ENCODE peak calls at places on chromosomes 2 and 18, in seven cellular contexts. I is GM12864, Q is mesothelial cell of epicardium, L is transverse colon, Y is MCF 10A, N is astrocyte, O is type B pancreatic cell. M is an unnamed sample.

GRCh38 chr2:176117162-176117822 is 714 bp downstream of the HOXD10 start:
- DNase-seq in I (no peak), Q (no peak), L (no peak), Y (no peak), N (no peak), O (no peak), M (no peak)

GRCh38 chr2:38690499-38691420 is 24.8 kb downstream of the GALM start:
- DNase-seq in I (no peak), Q (no peak), L (peak; percentile 58), Y (peak; percentile 84), N (peak; percentile 96), O (no peak), M (peak; percentile 85)

GRCh38 chr2:233329489-233330135 is 22.0 kb downstream of the SAG start:
- DNase-seq in I (no peak), Q (no peak), L (no peak), Y (no peak), N (peak; percentile 39), O (no peak), M (no peak)

GRCh38 chr2:223055140-223055539 is 3.1 kb downstream of the KCNE4 start:
- DNase-seq in I (no peak), Q (no peak), L (no peak), Y (peak; percentile 33), N (peak; percentile 73), O (no peak), M (no peak)

GRCh38 chr18:9135912-9136314 is 668 bp upstream of the ANKRD12 start:
- DNase-seq in I (no peak), Q (no peak), L (peak; percentile 67), Y (peak; percentile 44), N (no peak), O (peak; percentile 74), M (no peak)

GRCh38 chr18:48467231-48467630 is 58.0 kb upstream of the ZBTB7C start:
- DNase-seq in I (no peak), Q (no peak), L (no peak), Y (no peak), N (no peak), O (no peak), M (no peak)

GRCh38 chr18:78431606-78432005 is 548.0 kb upstream of the SALL3 start:
- DNase-seq in I (no peak), Q (no peak), L (no peak), Y (no peak), N (no peak), O (no peak), M (no peak)

GRCh38 chr2:119704670-119705120 is 25.7 kb downstream of the TMEM177 start:
- DNase-seq in I (no peak), Q (no peak), L (no peak), Y (no peak), N (peak; percentile 67), O (no peak), M (no peak)

GRCh38 chr2:190352668-190353536 is 9.5 kb downstream of the INPP1 start:
- DNase-seq in I (no peak), Q (no peak), L (no peak), Y (no peak), N (peak; percentile 55), O (no peak), M (no peak)

GRCh38 chr2:85826990-85827878 is 61.6 kb downstream of the ST3GAL5 start:
- DNase-seq in I (no peak), Q (peak; percentile 80), L (peak; percentile 79), Y (peak; percentile 74), N (no peak), O (peak; percentile 82), M (no peak)

GRCh38 chr18:37672001-37672400 is 106.4 kb upstream of the CELF4 start:
- DNase-seq in I (no peak), Q (no peak), L (no peak), Y (no peak), N (no peak), O (no peak), M (no peak)

GRCh38 chr2:218354850-218355443 is 1.7 kb upstream of the CATIP start:
- DNase-seq in I (no peak), Q (no peak), L (peak; percentile 26), Y (no peak), N (no peak), O (no peak), M (no peak)

GRCh38 chr2:182649316-182649715 is 66.7 kb upstream of the DNAJC10 start:
- DNase-seq in I (no peak), Q (no peak), L (peak; percentile 9), Y (peak; percentile 43), N (peak; percentile 24), O (no peak), M (no peak)

DNA sequence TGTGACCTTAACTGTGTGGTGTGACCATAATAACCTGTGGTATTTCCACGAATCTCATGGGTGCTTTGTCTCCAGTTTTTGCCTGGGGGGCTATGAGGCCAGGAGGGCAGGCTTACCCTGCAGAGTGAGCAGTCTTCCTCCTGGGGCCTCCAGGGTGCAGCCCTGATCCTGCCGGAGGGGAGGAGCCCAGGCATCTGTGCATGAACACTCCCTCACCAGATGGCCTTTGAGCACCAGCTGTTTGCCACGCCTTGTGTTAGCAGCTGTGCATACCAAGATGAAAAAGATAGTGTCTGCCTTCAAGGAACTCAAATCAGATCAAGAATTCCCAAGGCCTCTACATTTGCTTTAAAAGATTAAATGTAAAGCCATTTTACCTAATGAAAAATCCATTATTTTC is 75.0 kb upstream of the RBM44 start:
- DNase-seq in I (no peak), Q (no peak), L (peak; percentile 90), Y (peak; percentile 49), N (peak; percentile 50), O (no peak), M (no peak)
- TF ChIP-seq CTCF in I (no peak), Q (no peak), L (no peak), Y (no peak), N (no peak), O (no peak), M (peak; percentile 24)

GRCh38 chr2:224612581-224612980 is 27.4 kb upstream of the CUL3 start:
- DNase-seq in I (no peak), Q (no peak), L (no peak), Y (no peak), N (no peak), O (no peak), M (peak; percentile 7)

GRCh38 chr2:224608104-224608503 is 22.9 kb upstream of the CUL3 start:
- DNase-seq in I (no peak), Q (no peak), L (peak; percentile 16), Y (no peak), N (no peak), O (no peak), M (no peak)

GRCh38 chr2:224613543-224614317 is 28.6 kb upstream of the CUL3 start:
- DNase-seq in I (no peak), Q (no peak), L (no peak), Y (no peak), N (no peak), O (no peak), M (no peak)

GRCh38 chr2:224611938-224612337 is 26.8 kb upstream of the CUL3 start:
- DNase-seq in I (no peak), Q (no peak), L (no peak), Y (no peak), N (no peak), O (no peak), M (no peak)
- TF ChIP-seq CTCF in I (peak; percentile 59), Q (no peak), L (no peak), Y (no peak), N (no peak), O (no peak), M (no peak)

DNA sequence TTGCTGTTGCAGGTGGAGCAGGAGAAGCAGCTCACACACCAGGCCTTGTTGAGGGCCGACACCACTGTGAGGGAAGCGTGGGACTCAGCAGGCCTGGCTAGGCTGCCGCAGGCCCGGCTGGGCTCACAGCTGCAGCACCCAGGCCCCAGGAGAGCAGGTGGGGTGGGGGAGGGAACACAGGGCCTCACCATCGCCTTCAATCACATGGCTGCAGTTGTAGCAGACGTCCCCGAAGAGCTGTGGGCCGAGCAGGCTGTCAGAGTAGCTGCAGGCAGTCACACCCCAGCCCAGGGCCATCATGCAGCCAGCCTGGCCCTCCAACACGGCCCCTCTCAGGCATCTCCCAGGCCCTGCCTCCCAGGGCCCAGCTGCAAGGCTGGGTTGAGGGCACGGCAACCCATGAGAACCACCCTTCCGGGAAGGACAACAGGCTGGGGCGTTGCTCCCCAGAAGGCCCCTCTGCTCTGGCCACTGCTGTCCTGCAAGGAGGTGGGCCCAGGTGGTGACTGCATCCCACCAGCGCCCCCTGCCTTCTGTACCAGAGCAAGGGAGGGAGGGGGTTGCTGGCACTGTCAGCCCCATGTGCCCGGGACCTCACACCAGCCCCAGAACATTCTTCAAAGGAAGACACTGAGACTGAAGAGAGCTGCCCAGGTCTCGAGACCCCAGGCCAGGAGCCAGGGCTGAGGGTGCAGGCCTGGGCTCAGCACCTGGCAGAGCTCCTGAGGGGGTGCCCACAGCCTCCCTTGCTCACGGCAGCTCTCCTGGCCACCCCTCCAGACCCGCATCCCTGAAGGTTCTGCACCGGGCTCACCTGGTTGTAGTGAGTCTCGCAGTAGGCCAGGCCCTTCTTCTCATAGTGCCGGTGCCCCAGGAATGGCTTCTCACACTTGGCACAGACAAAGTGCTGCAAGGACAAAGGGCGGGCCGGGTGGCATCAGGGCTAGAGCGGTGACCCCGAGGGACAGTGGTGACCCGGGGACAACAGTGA is 5.6 kb upstream of the GPR17 start:
- DNase-seq in I (no peak), Q (no peak), L (no peak), Y (no peak), N (no peak), O (no peak), M (no peak)
- TF ChIP-seq CTCF in I (no peak), Q (no peak), L (no peak), Y (no peak), N (no peak), O (peak; percentile 38), M (peak; percentile 35)

DNA sequence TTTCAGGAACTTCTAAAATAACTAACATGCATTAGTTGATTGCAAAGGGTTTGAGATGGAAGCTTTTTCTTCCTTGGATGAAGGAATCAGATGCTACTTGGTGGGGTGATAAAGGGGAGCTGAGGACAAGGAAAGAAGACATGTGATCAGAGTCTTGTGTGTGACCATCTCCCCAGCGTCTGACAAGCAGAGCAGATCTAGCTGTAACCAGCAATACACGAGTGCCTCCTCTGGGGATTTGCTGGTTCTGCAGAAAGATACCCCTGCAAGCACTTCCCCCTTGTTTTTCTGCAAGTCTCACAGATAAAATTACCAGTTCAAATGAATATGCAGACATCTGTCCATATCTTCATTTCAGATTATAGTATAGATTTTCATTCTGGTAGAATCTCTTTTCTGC is 2.7 kb downstream of the CDH7 start:
- DNase-seq in I (no peak), Q (peak; percentile 45), L (no peak), Y (peak; percentile 38), N (no peak), O (no peak), M (no peak)
- TF ChIP-seq CTCF in I (peak; percentile 35), Q (no peak), L (no peak), Y (peak; percentile 23), N (peak; percentile 31), O (peak; percentile 80), M (no peak)

GRCh38 chr2:20638014-20638413 is 12.9 kb downstream of the HS1BP3 start:
- DNase-seq in I (no peak), Q (no peak), L (no peak), Y (no peak), N (no peak), O (no peak), M (no peak)

GRCh38 chr2:20635096-20635475 is 15.8 kb downstream of the HS1BP3 start:
- DNase-seq in I (no peak), Q (no peak), L (no peak), Y (no peak), N (no peak), O (no peak), M (no peak)

GRCh38 chr2:20637147-20637546 is 13.8 kb downstream of the HS1BP3 start:
- DNase-seq in I (no peak), Q (no peak), L (no peak), Y (no peak), N (no peak), O (no peak), M (no peak)

GRCh38 chr2:20634430-20635095 is 16.3 kb downstream of the HS1BP3 start:
- DNase-seq in I (no peak), Q (no peak), L (no peak), Y (peak; percentile 76), N (peak; percentile 49), O (no peak), M (no peak)

GRCh38 chr2:20635698-20636584 is 15.0 kb downstream of the HS1BP3 start:
- DNase-seq in I (no peak), Q (peak; percentile 94), L (peak; percentile 88), Y (peak; percentile 78), N (no peak), O (peak; percentile 94), M (no peak)
- TF ChIP-seq CTCF in I (peak; percentile 92), Q (peak; percentile 88), L (peak; percentile 91), Y (peak; percentile 98), N (peak; percentile 77), O (peak; percentile 97), M (peak; percentile 97)